ENCODE peak calls at places on chromosomes 16 and 17, in eight cellular contexts. E is natural killer cell, J is HFFc6, I is fibroblast of mammary gland, U is gastrocnemius medialis, K is vagina, Z is heart right ventricle, M is fibroblast of lung. O is an unnamed sample.

GRCh38 chr17:69012895-69013805 is 47.6 kb downstream of the ABCA9 start:
- DNase-seq in E (no peak), J (no peak), I (peak), U (no peak), K (no peak), Z (no peak), M (peak), O (no peak)

GRCh38 chr16:61324044-61324443 is 712.2 kb downstream of the CDH8 start:
- DNase-seq in E (no peak), J (no peak), I (no peak), U (no peak), K (no peak), Z (no peak), M (no peak), O (no peak)

GRCh38 chr17:17810374-17811248 is 26.2 kb downstream of the SREBF1 start:
- DNase-seq in E (no peak), J (no peak), I (peak), U (no peak), K (no peak), Z (peak), M (peak), O (peak)

GRCh38 chr17:78568494-78569115 is 8.6 kb downstream of the DNAH17 start:
- DNase-seq in E (no peak), J (no peak), I (peak), U (no peak), K (no peak), Z (no peak), M (peak), O (no peak)

GRCh38 chr16:84136331-84137125 is 8.4 kb downstream of the HSDL1 start:
- DNase-seq in E (no peak), J (no peak), I (no peak), U (no peak), K (no peak), Z (no peak), M (peak), O (no peak)

GRCh38 chr16:930511-930910 is 40.3 kb downstream of the LMF1 start:
- DNase-seq in E (no peak), J (no peak), I (no peak), U (no peak), K (no peak), Z (no peak), M (no peak), O (no peak)

GRCh38 chr16:1257561-1258217 is 1.8 kb downstream of the TPSD1 start:
- DNase-seq in E (no peak), J (no peak), I (no peak), U (no peak), K (no peak), Z (no peak), M (no peak), O (no peak)

GRCh38 chr16:30348929-30349328 is 6.2 kb downstream of the CD2BP2 start:
- DNase-seq in E (no peak), J (no peak), I (no peak), U (no peak), K (no peak), Z (no peak), M (no peak), O (no peak)

GRCh38 chr16:85675528-85675927 is 13.2 kb downstream of the GINS2 start:
- DNase-seq in E (no peak), J (peak), I (peak), U (no peak), K (no peak), Z (no peak), M (peak), O (no peak)

GRCh38 chr16:58563235-58563634 is 47.9 kb downstream of the SETD6 start:
- DNase-seq in E (no peak), J (peak), I (peak), U (no peak), K (no peak), Z (no peak), M (peak), O (no peak)

GRCh38 chr17:81419333-81419885 is 24.2 kb downstream of the BAHCC1 start:
- DNase-seq in E (no peak), J (peak), I (peak), U (no peak), K (peak), Z (peak), M (peak), O (peak)
- TF ChIP-seq CTCF in E (no peak), J (no peak), I (no peak), U (no peak), K (no peak), Z (no peak), M (no peak), O (peak)

GRCh38 chr16:53745753-53746258 is 41.9 kb downstream of the FTO start:
- DNase-seq in E (no peak), J (peak), I (peak), U (no peak), K (no peak), Z (no peak), M (peak), O (no peak)
- TF ChIP-seq CTCF in E (no peak), J (peak), I (peak), U (no peak), K (no peak), Z (no peak), M (no peak), O (no peak)

GRCh38 chr17:65554568-65555223 is 6.8 kb downstream of the AXIN2 start:
- DNase-seq in E (no peak), J (no peak), I (peak), U (peak), K (no peak), Z (peak), M (peak), O (peak)
- TF ChIP-seq CTCF in E (no peak), J (no peak), I (peak), U (peak), K (peak), Z (no peak), M (peak), O (peak)

GRCh38 chr16:50509521-50510341 is 38.5 kb upstream of the NKD1 start:
- DNase-seq in E (peak), J (no peak), I (peak), U (no peak), K (peak), Z (no peak), M (no peak), O (no peak)
- TF ChIP-seq CTCF in E (peak), J (peak), I (peak), U (no peak), K (no peak), Z (no peak), M (peak), O (no peak)

DNA sequence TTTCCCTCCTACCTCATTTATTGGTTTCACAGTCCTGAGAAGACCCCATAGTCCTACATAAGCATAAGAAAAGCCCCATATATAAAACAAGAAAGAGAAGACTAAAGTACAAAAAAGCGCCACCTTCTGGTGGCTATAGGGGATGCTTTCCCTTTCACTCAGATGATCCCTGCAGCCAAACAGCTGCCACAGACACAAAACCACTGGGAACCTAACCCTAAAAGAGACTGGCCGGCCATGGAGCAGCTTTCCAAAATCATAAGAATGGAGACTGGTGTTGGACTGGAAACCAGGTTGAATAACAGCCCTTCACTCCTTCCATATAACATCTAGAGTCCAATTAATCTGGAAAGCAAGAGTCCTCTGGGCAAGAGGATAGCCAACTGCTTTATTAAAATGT is 11.4 kb downstream of the DYNC1LI2 start:
- DNase-seq in E (no peak), J (peak), I (peak), U (no peak), K (no peak), Z (no peak), M (no peak), O (no peak)
- TF ChIP-seq CTCF in E (peak), J (peak), I (peak), U (peak), K (no peak), Z (peak), M (peak), O (no peak)

GRCh38 chr17:4509402-4509801 is 10.7 kb downstream of the SPNS2 start:
- DNase-seq in E (no peak), J (no peak), I (no peak), U (no peak), K (no peak), Z (no peak), M (no peak), O (no peak)
- TF ChIP-seq CTCF in E (no peak), J (no peak), I (no peak), U (no peak), K (no peak), Z (no peak), M (no peak), O (no peak)

GRCh38 chr16:27458196-27458728 is 56.3 kb downstream of the IL21R start:
- DNase-seq in E (no peak), J (no peak), I (no peak), U (no peak), K (no peak), Z (no peak), M (no peak), O (no peak)
- TF ChIP-seq CTCF in E (no peak), J (no peak), I (no peak), U (no peak), K (no peak), Z (no peak), M (no peak), O (no peak)

GRCh38 chr17:75344664-75345063 is 55.4 kb upstream of the SLC25A19 start:
- DNase-seq in E (no peak), J (no peak), I (no peak), U (no peak), K (no peak), Z (no peak), M (peak), O (no peak)

GRCh38 chr17:75338335-75338734 is 49.1 kb upstream of the SLC25A19 start:
- DNase-seq in E (no peak), J (peak), I (peak), U (no peak), K (no peak), Z (no peak), M (peak), O (no peak)

GRCh38 chr17:75340636-75341035 is 51.4 kb upstream of the SLC25A19 start:
- DNase-seq in E (no peak), J (no peak), I (peak), U (no peak), K (no peak), Z (no peak), M (peak), O (no peak)

GRCh38 chr17:75343007-75343406 is 53.8 kb upstream of the SLC25A19 start:
- DNase-seq in E (no peak), J (no peak), I (no peak), U (no peak), K (no peak), Z (no peak), M (no peak), O (no peak)

GRCh38 chr17:75341784-75342183 is 52.6 kb upstream of the SLC25A19 start:
- DNase-seq in E (no peak), J (no peak), I (no peak), U (no peak), K (no peak), Z (no peak), M (no peak), O (no peak)
- TF ChIP-seq CTCF in E (no peak), J (no peak), I (no peak), U (no peak), K (no peak), Z (no peak), M (no peak), O (no peak)

O was measured in uterus.